ENCODE peak calls at places on chromosome 16, in six cellular contexts. One of them, this sample, is unnamed. For H3K4me1 and H3K9me3, the result is how much of the 10 kb centered on the place peaks cover.

GRCh38 chr16:15435216-15435864 is 952 bp downstream of the BMERB1 start:
- DNase-seq in upper lobe of right lung: no peak
- DNase-seq in adrenal gland: no peak
- DNase-seq in HAP-1: no peak
- DNase-seq in A549: no peak
- DNase-seq in stomach: no peak
- DNase-seq in this sample: no peak

GRCh38 chr16:68508013-68508412 is 31.1 kb upstream of the ZFP90 start:
- DNase-seq in upper lobe of right lung: no peak
- DNase-seq in adrenal gland: no peak
- DNase-seq in HAP-1: no peak
- DNase-seq in A549: no peak
- DNase-seq in stomach: no peak
- DNase-seq in this sample: no peak

GRCh38 chr16:19046062-19046461 is 21.4 kb upstream of the COQ7 start:
- DNase-seq in upper lobe of right lung: no peak
- DNase-seq in adrenal gland: no peak
- DNase-seq in HAP-1: no peak
- DNase-seq in A549: no peak
- DNase-seq in stomach: no peak
- DNase-seq in this sample: no peak

GRCh38 chr16:67137605-67138004 is 13.2 kb downstream of the B3GNT9 start:
- DNase-seq in upper lobe of right lung: no peak
- DNase-seq in adrenal gland: no peak
- DNase-seq in HAP-1: no peak
- DNase-seq in A549: no peak
- DNase-seq in stomach: no peak
- DNase-seq in this sample: no peak

GRCh38 chr16:68800257-68800875 is 43.0 kb upstream of the TANGO6 start:
- DNase-seq in upper lobe of right lung: no peak
- DNase-seq in adrenal gland: peak
- DNase-seq in HAP-1: peak
- DNase-seq in A549: peak
- DNase-seq in stomach: peak
- DNase-seq in this sample: no peak

GRCh38 chr16:8110572-8111514 is 479.5 kb downstream of the TMEM114 start:
- DNase-seq in upper lobe of right lung: no peak
- DNase-seq in adrenal gland: no peak
- DNase-seq in HAP-1: no peak
- DNase-seq in A549: no peak
- DNase-seq in stomach: no peak
- DNase-seq in this sample: no peak

GRCh38 chr16:11677451-11677951 is 9.2 kb downstream of the SNN start:
- DNase-seq in upper lobe of right lung: peak
- DNase-seq in adrenal gland: no peak
- DNase-seq in HAP-1: no peak
- DNase-seq in A549: no peak
- DNase-seq in stomach: no peak
- DNase-seq in this sample: no peak

GRCh38 chr16:86626284-86626683 is 47.9 kb downstream of the FOXL1 start:
- DNase-seq in upper lobe of right lung: peak
- DNase-seq in adrenal gland: no peak
- DNase-seq in HAP-1: no peak
- DNase-seq in A549: no peak
- DNase-seq in stomach: no peak
- DNase-seq in this sample: no peak

GRCh38 chr16:71338193-71338592 is 20.3 kb upstream of the CALB2 start:
- DNase-seq in upper lobe of right lung: no peak
- DNase-seq in adrenal gland: no peak
- DNase-seq in HAP-1: no peak
- DNase-seq in A549: no peak
- DNase-seq in stomach: no peak
- DNase-seq in this sample: no peak

GRCh38 chr16:9054460-9054859 is 37.0 kb upstream of the HAPSTR1 start:
- DNase-seq in upper lobe of right lung: no peak
- DNase-seq in adrenal gland: no peak
- DNase-seq in HAP-1: no peak
- DNase-seq in A549: no peak
- DNase-seq in stomach: no peak
- DNase-seq in this sample: no peak

GRCh38 chr16:80931985-80932720 is 74.5 kb downstream of the CMC2 start:
- DNase-seq in upper lobe of right lung: peak
- DNase-seq in adrenal gland: peak
- DNase-seq in HAP-1: no peak
- DNase-seq in A549: peak
- DNase-seq in stomach: peak
- DNase-seq in this sample: peak

GRCh38 chr16:8763899-8764298 is 33.5 kb downstream of the TMEM186 start:
- DNase-seq in upper lobe of right lung: no peak
- DNase-seq in adrenal gland: no peak
- DNase-seq in HAP-1: no peak
- DNase-seq in A549: no peak
- DNase-seq in stomach: no peak
- DNase-seq in this sample: no peak

GRCh38 chr16:30357715-30358576 is 2.8 kb upstream of the CD2BP2 start:
- DNase-seq in upper lobe of right lung: no peak
- DNase-seq in adrenal gland: no peak
- DNase-seq in HAP-1: no peak
- DNase-seq in A549: no peak
- DNase-seq in stomach: no peak
- DNase-seq in this sample: no peak

GRCh38 chr16:30355144-30355953 is at the start of gene CD2BP2:
- DNase-seq in upper lobe of right lung: peak
- DNase-seq in adrenal gland: peak
- DNase-seq in HAP-1: peak
- DNase-seq in A549: peak
- DNase-seq in stomach: peak
- DNase-seq in this sample: peak

GRCh38 chr16:30357085-30357714 is 2.1 kb upstream of the CD2BP2 start:
- DNase-seq in upper lobe of right lung: no peak
- DNase-seq in adrenal gland: no peak
- DNase-seq in HAP-1: no peak
- DNase-seq in A549: no peak
- DNase-seq in stomach: no peak
- DNase-seq in this sample: no peak

GRCh38 chr16:30355954-30356308 is 823 bp upstream of the CD2BP2 start:
- DNase-seq in upper lobe of right lung: no peak
- DNase-seq in adrenal gland: no peak
- DNase-seq in HAP-1: no peak
- DNase-seq in A549: no peak
- DNase-seq in stomach: no peak
- DNase-seq in this sample: no peak

GRCh38 chr16:30356401-30357084 is 1.4 kb upstream of the CD2BP2 start:
- DNase-seq in upper lobe of right lung: no peak
- DNase-seq in adrenal gland: peak
- DNase-seq in HAP-1: no peak
- DNase-seq in A549: no peak
- DNase-seq in stomach: no peak
- DNase-seq in this sample: no peak
- H3K4me1 ChIP-seq in upper lobe of right lung: under half
- H3K4me1 ChIP-seq in adrenal gland: under half
- H3K4me1 ChIP-seq in HAP-1: under half
- H3K4me1 ChIP-seq in A549: under half
- H3K4me1 ChIP-seq in stomach: half or more
- H3K4me1 ChIP-seq in this sample: half or more

DNA sequence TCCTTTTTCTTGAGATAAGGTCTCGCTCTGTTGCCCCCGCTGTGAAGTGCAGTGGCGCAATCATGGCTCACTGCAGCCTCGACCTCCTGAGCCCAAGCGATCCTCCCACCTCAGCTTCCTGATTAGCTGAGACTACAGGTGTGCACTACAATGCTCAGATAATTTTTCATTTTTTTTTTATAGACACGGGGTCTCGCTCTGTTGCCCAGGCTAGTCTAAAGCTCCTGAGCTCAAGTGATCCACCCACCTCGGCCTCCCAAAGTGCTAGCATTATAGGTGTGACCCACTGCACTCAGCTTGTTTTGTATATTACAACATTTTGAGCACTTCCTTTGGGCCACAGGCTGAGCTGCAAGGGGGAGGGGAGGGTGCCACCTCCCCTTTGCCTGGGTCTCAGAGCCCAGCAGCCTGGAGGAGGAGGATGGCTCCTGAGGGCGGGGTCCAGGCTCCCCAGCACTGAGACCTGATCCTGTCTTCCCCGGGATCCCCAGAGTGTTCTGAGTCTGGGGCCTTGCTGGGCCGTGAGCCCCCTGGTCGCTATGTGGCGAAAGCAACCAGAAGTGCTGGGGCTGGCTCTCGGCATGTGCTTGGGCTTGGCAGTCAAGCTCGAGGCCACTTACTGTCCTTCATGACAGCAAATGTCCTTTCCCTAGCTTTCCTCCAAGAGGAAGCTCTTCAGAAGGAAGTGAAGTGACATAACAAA is 8.1 kb downstream of the DEF8 start:
- DNase-seq in upper lobe of right lung: peak
- DNase-seq in adrenal gland: no peak
- DNase-seq in HAP-1: no peak
- DNase-seq in A549: no peak
- DNase-seq in stomach: no peak
- DNase-seq in this sample: no peak
- H3K4me3 ChIP-seq in upper lobe of right lung: no peak
- H3K4me3 ChIP-seq in adrenal gland: no peak
- H3K4me3 ChIP-seq in HAP-1: no peak
- H3K4me3 ChIP-seq in A549: no peak
- H3K4me3 ChIP-seq in stomach: no peak
- H3K4me3 ChIP-seq in this sample: peak

GRCh38 chr16:35410438-35410837 is 1951.0 kb downstream of the TP53TG3F start:
- DNase-seq in upper lobe of right lung: no peak
- DNase-seq in adrenal gland: no peak
- DNase-seq in HAP-1: no peak
- DNase-seq in A549: no peak
- DNase-seq in stomach: no peak
- DNase-seq in this sample: no peak
- H3K9me3 ChIP-seq in upper lobe of right lung: under half
- H3K9me3 ChIP-seq in adrenal gland: under half
- H3K9me3 ChIP-seq in HAP-1: under half
- H3K9me3 ChIP-seq in A549: under half
- H3K9me3 ChIP-seq in stomach: under half
- H3K9me3 ChIP-seq in this sample: under half

GRCh38 chr16:88483392-88483641 is 30.2 kb downstream of the ZFPM1 start:
- DNase-seq in upper lobe of right lung: no peak
- DNase-seq in adrenal gland: no peak
- DNase-seq in HAP-1: no peak
- DNase-seq in A549: no peak
- DNase-seq in stomach: no peak
- DNase-seq in this sample: no peak
- H3K4me1 ChIP-seq in upper lobe of right lung: under half
- H3K4me1 ChIP-seq in adrenal gland: under half
- H3K4me1 ChIP-seq in HAP-1: under half
- H3K4me1 ChIP-seq in A549: under half
- H3K4me1 ChIP-seq in stomach: half or more
- H3K4me1 ChIP-seq in this sample: under half

GRCh38 chr16:88484505-88485365 is 31.7 kb downstream of the ZFPM1 start:
- DNase-seq in upper lobe of right lung: no peak
- DNase-seq in adrenal gland: no peak
- DNase-seq in HAP-1: no peak
- DNase-seq in A549: no peak
- DNase-seq in stomach: peak
- DNase-seq in this sample: no peak
- H3K4me3 ChIP-seq in upper lobe of right lung: no peak
- H3K4me3 ChIP-seq in adrenal gland: no peak
- H3K4me3 ChIP-seq in HAP-1: no peak
- H3K4me3 ChIP-seq in A549: no peak
- H3K4me3 ChIP-seq in stomach: no peak
- H3K4me3 ChIP-seq in this sample: no peak

GRCh38 chr16:35386619-35387018 is 1927.2 kb downstream of the TP53TG3F start:
- DNase-seq in upper lobe of right lung: no peak
- DNase-seq in adrenal gland: no peak
- DNase-seq in HAP-1: no peak
- DNase-seq in A549: no peak
- DNase-seq in stomach: no peak
- DNase-seq in this sample: no peak
- H3K9me3 ChIP-seq in upper lobe of right lung: under half
- H3K9me3 ChIP-seq in adrenal gland: under half
- H3K9me3 ChIP-seq in HAP-1: under half
- H3K9me3 ChIP-seq in A549: under half
- H3K9me3 ChIP-seq in stomach: under half
- H3K9me3 ChIP-seq in this sample: under half

GRCh38 chr16:20875358-20875656 is 24.9 kb downstream of the DCUN1D3 start:
- DNase-seq in upper lobe of right lung: no peak
- DNase-seq in adrenal gland: no peak
- DNase-seq in HAP-1: no peak
- DNase-seq in A549: no peak
- DNase-seq in stomach: no peak
- DNase-seq in this sample: no peak
- H3K4me1 ChIP-seq in upper lobe of right lung: half or more
- H3K4me1 ChIP-seq in adrenal gland: under half
- H3K4me1 ChIP-seq in HAP-1: under half
- H3K4me1 ChIP-seq in A549: under half
- H3K4me1 ChIP-seq in stomach: under half
- H3K4me1 ChIP-seq in this sample: half or more

GRCh38 chr16:56303066-56303705 is 111.9 kb downstream of the GNAO1 start:
- DNase-seq in upper lobe of right lung: no peak
- DNase-seq in adrenal gland: no peak
- DNase-seq in HAP-1: no peak
- DNase-seq in A549: no peak
- DNase-seq in stomach: no peak
- DNase-seq in this sample: no peak

GRCh38 chr16:56302506-56302905 is 111.2 kb downstream of the GNAO1 start:
- DNase-seq in upper lobe of right lung: no peak
- DNase-seq in adrenal gland: no peak
- DNase-seq in HAP-1: no peak
- DNase-seq in A549: no peak
- DNase-seq in stomach: no peak
- DNase-seq in this sample: no peak

GRCh38 chr16:56298948-56299602 is 107.8 kb downstream of the GNAO1 start:
- DNase-seq in upper lobe of right lung: no peak
- DNase-seq in adrenal gland: no peak
- DNase-seq in HAP-1: no peak
- DNase-seq in A549: no peak
- DNase-seq in stomach: no peak
- DNase-seq in this sample: peak

GRCh38 chr16:56300901-56301351 is 109.6 kb downstream of the GNAO1 start:
- DNase-seq in upper lobe of right lung: no peak
- DNase-seq in adrenal gland: no peak
- DNase-seq in HAP-1: no peak
- DNase-seq in A549: no peak
- DNase-seq in stomach: no peak
- DNase-seq in this sample: no peak

DNA sequence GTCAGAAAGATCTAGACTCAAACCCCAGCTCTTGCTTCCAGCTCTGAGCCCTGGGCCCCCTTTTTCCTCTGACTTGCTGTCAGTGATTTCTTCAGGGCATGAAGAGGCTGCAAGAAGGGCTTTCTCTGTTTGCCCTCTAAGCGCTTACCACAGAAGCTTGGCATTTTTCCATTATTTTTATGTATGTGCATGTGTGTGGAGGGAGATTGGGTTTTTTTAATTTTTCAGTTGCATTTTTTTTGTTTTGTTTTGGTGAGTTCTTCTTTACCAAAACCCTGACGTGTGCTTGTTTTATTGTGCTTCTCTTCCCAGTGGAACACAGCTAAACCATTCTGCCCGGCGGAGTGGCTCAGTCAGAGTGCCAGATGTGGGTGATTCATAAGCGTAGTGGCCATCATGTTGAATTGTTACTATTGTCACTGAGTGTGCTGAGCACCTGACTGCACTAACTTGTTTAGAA is 110.1 kb downstream of the GNAO1 start:
- DNase-seq in upper lobe of right lung: no peak
- DNase-seq in adrenal gland: no peak
- DNase-seq in HAP-1: no peak
- DNase-seq in A549: no peak
- DNase-seq in stomach: no peak
- DNase-seq in this sample: no peak
- H3K4me3 ChIP-seq in upper lobe of right lung: no peak
- H3K4me3 ChIP-seq in adrenal gland: no peak
- H3K4me3 ChIP-seq in HAP-1: no peak
- H3K4me3 ChIP-seq in A549: no peak
- H3K4me3 ChIP-seq in stomach: no peak
- H3K4me3 ChIP-seq in this sample: no peak

This sample was measured in left ventricle myocardium inferior.